ENCODE peak calls at places on chromosome 2, in eight cellular contexts. D, N, W, H, R, B, V and T are unnamed samples.

GRCh38 chr2:100039291-100039985 is 103.0 kb downstream of the AFF3 start:
- DNase-seq in D (no peak), N (no peak), W (no peak), H (no peak), R (no peak), B (no peak), V (no peak), T (no peak)

GRCh38 chr2:161905389-161906046 is 168.5 kb downstream of the DPP4 start:
- DNase-seq in D (no peak), N (no peak), W (no peak), H (no peak), R (no peak), B (peak; percentile 5), V (peak; percentile 63), T (no peak)

GRCh38 chr2:119795309-119796303 is 35.9 kb downstream of the PTPN4 start:
- DNase-seq in D (no peak), N (no peak), W (no peak), H (no peak), R (no peak), B (no peak), V (no peak), T (no peak)

GRCh38 chr2:203451011-203451410 is 84.1 kb downstream of the RAPH1 start:
- DNase-seq in D (no peak), N (no peak), W (no peak), H (no peak), R (no peak), B (no peak), V (no peak), T (no peak)

GRCh38 chr2:111072220-111072871 is 48.4 kb upstream of the BCL2L11 start:
- DNase-seq in D (no peak), N (no peak), W (no peak), H (no peak), R (no peak), B (peak; percentile 83), V (no peak), T (no peak)

GRCh38 chr2:188668017-188668663 is 306.0 kb upstream of the COL3A1 start:
- DNase-seq in D (no peak), N (no peak), W (no peak), H (no peak), R (no peak), B (peak; percentile 86), V (no peak), T (no peak)

GRCh38 chr2:236867441-236868260 is 218.0 kb upstream of the COPS8 start:
- DNase-seq in D (no peak), N (no peak), W (no peak), H (peak; percentile 11), R (no peak), B (no peak), V (no peak), T (no peak)

GRCh38 chr2:127637725-127638252 is 8.2 kb upstream of the GPR17 start:
- DNase-seq in D (no peak), N (no peak), W (no peak), H (no peak), R (peak; percentile 53), B (peak; percentile 74), V (no peak), T (no peak)

GRCh38 chr2:43207553-43208300 is 18.7 kb downstream of the ZFP36L2 start:
- DNase-seq in D (no peak), N (no peak), W (no peak), H (no peak), R (no peak), B (no peak), V (no peak), T (no peak)

GRCh38 chr2:29165362-29166236 is 50.4 kb downstream of the CLIP4 start:
- DNase-seq in D (no peak), N (no peak), W (no peak), H (no peak), R (no peak), B (peak; percentile 92), V (no peak), T (no peak)

GRCh38 chr2:121486191-121486590 is 44.5 kb upstream of the RNU4ATAC start:
- DNase-seq in D (no peak), N (no peak), W (no peak), H (no peak), R (no peak), B (no peak), V (no peak), T (no peak)

GRCh38 chr2:11467126-11467649 is 1.2 kb upstream of the E2F6 start:
- DNase-seq in D (no peak), N (no peak), W (peak; percentile 19), H (no peak), R (no peak), B (no peak), V (no peak), T (no peak)

GRCh38 chr2:240820607-240821428 is 799 bp upstream of the KIF1A start:
- DNase-seq in D (no peak), N (no peak), W (peak; percentile 53), H (peak; percentile 53), R (no peak), B (no peak), V (peak; percentile 62), T (no peak)

GRCh38 chr2:31347788-31348187 is 66.8 kb downstream of the XDH start:
- DNase-seq in D (no peak), N (no peak), W (no peak), H (no peak), R (no peak), B (peak; percentile 92), V (no peak), T (no peak)